ENCODE peak calls at places on chromosomes 2 and 18, in four cellular contexts. X, A, S and O are unnamed samples.

GRCh38 chr2:7333189-7333588 is 416.0 kb downstream of the RNF144A start:
- DNase-seq in A (no peak), S (no peak), X (no peak), O (no peak)

GRCh38 chr18:58396144-58396543 is 232.7 kb downstream of the ALPK2 start:
- DNase-seq in S (peak), A (no peak), X (peak), O (no peak)

GRCh38 chr2:12288048-12288447 is 428.7 kb upstream of the TRIB2 start:
- DNase-seq in A (no peak), X (no peak), S (no peak), O (no peak)

GRCh38 chr18:27685807-27686412 is 491.0 kb downstream of the CDH2 start:
- DNase-seq in X (no peak), A (no peak), S (peak), O (no peak)

GRCh38 chr2:105537466-105537865 is 138.6 kb upstream of the FHL2 start:
- DNase-seq in A (no peak), X (no peak), S (no peak), O (no peak)

GRCh38 chr2:28225472-28225915 is 167.2 kb upstream of the FOSL2 start:
- DNase-seq in S (no peak), A (no peak), X (no peak), O (no peak)

GRCh38 chr2:222241471-222241870 is 57.3 kb downstream of the PAX3 start:
- DNase-seq in S (no peak), X (no peak), A (no peak), O (no peak)

GRCh38 chr2:100745630-100746029 is 74.3 kb upstream of the NPAS2 start:
- DNase-seq in X (no peak), A (no peak), S (no peak), O (no peak)

GRCh38 chr2:233075966-233076339 is 15.8 kb downstream of the INPP5D start:
- DNase-seq in X (peak), A (no peak), S (peak), O (no peak)

GRCh38 chr2:200787351-200788128 is 24.2 kb upstream of the BZW1 start:
- DNase-seq in A (no peak), X (no peak), S (no peak), O (no peak)

GRCh38 chr2:129817175-129817574 is 162.3 kb upstream of the RAB6C start:
- DNase-seq in A (no peak), X (no peak), S (no peak), O (no peak)

GRCh38 chr2:24917086-24917485 is 3.0 kb downstream of the ADCY3 start:
- DNase-seq in X (peak), S (no peak), A (no peak), O (no peak)

GRCh38 chr2:46347649-46348280 is 50.6 kb downstream of the EPAS1 start:
- DNase-seq in S (no peak), X (no peak), A (no peak), O (peak)

GRCh38 chr2:41736105-41736567 is 311.7 kb upstream of the PKDCC start:
- DNase-seq in S (no peak), X (peak), A (no peak), O (peak)

GRCh38 chr2:120552079-120552478 is 183.6 kb upstream of the GLI2 start:
- DNase-seq in X (no peak), S (no peak), A (no peak), O (no peak)

GRCh38 chr2:120554625-120555032 is 181.0 kb upstream of the GLI2 start:
- DNase-seq in S (no peak), X (no peak), A (no peak), O (no peak)

GRCh38 chr2:120550893-120551446 is 184.7 kb upstream of the GLI2 start:
- DNase-seq in X (no peak), A (no peak), S (no peak), O (no peak)

GRCh38 chr2:120551540-120551939 is 184.1 kb upstream of the GLI2 start:
- DNase-seq in S (no peak), A (no peak), X (no peak), O (no peak)

DNA sequence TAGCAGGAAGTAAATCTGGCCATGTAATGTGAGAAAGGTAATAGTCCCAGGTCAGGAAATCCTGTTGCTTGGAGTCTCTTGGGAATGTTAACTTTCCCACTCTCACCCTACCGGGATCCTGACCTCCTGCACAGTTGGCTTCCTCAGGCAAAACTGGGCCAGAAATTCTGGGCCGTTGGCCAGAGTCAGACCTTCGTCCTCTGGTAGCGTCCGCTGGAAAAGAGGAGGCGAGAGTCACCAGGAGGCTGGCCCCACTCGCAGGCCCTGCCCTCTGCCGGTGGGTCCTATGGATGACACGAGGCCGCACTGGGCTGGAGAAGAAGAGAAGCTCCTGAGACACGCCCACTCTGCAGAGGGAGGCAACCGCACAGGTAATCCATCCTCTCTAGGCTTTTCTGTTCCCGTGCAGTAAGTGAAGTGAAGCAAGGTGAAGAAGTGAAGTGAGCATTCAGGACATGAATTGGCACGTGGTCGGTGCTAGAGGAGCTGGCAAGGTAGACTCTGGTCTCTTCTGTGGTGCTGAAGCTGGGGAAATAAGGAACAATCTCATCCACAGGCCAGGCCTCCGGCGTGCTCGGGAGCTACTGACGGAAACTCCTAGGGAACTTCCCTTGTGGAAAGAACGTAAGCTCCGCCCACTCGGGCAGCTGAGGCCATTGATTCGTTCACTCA is 182.7 kb upstream of the GLI2 start:
- DNase-seq in A (no peak), S (peak), X (peak), O (no peak)
- H3K4me3 ChIP-seq in A (no peak), S (no peak), X (no peak), O (no peak)

GRCh38 chr2:173990970-173991819 is 26.0 kb upstream of the SP3 start:
- DNase-seq in A (no peak), S (no peak), X (no peak), O (peak)

GRCh38 chr2:173989160-173989885 is 24.1 kb upstream of the SP3 start:
- DNase-seq in X (no peak), S (no peak), A (no peak), O (no peak)

GRCh38 chr2:173989886-173990744 is 24.9 kb upstream of the SP3 start:
- DNase-seq in S (no peak), X (no peak), A (no peak), O (no peak)

GRCh38 chr2:173996766-173997165 is 31.6 kb upstream of the SP3 start:
- DNase-seq in X (no peak), A (no peak), S (no peak), O (no peak)

GRCh38 chr2:173991857-173992588 is 26.9 kb upstream of the SP3 start:
- DNase-seq in X (no peak), A (no peak), S (no peak), O (no peak)
- H3K4me3 ChIP-seq in X (no peak), A (no peak), S (no peak), O (no peak)

GRCh38 chr2:73156539-73157124 is 43.9 kb upstream of the RAB11FIP5 start:
- DNase-seq in X (peak), A (peak), S (peak), O (no peak)
- H3K4me3 ChIP-seq in X (no peak), A (no peak), S (peak), O (no peak)

GRCh38 chr18:73715228-73715670 is 432.4 kb downstream of the FBXO15 start:
- DNase-seq in A (no peak), X (no peak), S (no peak), O (no peak)
- H3K4me3 ChIP-seq in A (no peak), X (no peak), S (no peak), O (no peak)

GRCh38 chr18:10453261-10453884 is 1.1 kb upstream of the APCDD1 start:
- DNase-seq in A (no peak), X (no peak), S (no peak), O (no peak)
- H3K4me3 ChIP-seq in A (no peak), X (no peak), S (no peak), O (no peak)

GRCh38 chr2:102522890-102523289 is 49.9 kb downstream of the SLC9A4 start:
- DNase-seq in A (peak), X (no peak), S (no peak), O (no peak)

GRCh38 chr2:102518170-102518569 is 45.1 kb downstream of the SLC9A4 start:
- DNase-seq in X (no peak), S (no peak), A (no peak), O (no peak)

GRCh38 chr2:102520801-102521200 is 47.8 kb downstream of the SLC9A4 start:
- DNase-seq in A (no peak), X (no peak), S (no peak), O (no peak)

GRCh38 chr2:102522169-102522568 is 49.1 kb downstream of the SLC9A4 start:
- DNase-seq in S (no peak), A (no peak), X (no peak), O (no peak)

GRCh38 chr2:102520009-102520408 is 47.0 kb downstream of the SLC9A4 start:
- DNase-seq in A (no peak), X (peak), S (peak), O (peak)
- H3K4me3 ChIP-seq in A (no peak), X (no peak), S (no peak), O (no peak)

DNA sequence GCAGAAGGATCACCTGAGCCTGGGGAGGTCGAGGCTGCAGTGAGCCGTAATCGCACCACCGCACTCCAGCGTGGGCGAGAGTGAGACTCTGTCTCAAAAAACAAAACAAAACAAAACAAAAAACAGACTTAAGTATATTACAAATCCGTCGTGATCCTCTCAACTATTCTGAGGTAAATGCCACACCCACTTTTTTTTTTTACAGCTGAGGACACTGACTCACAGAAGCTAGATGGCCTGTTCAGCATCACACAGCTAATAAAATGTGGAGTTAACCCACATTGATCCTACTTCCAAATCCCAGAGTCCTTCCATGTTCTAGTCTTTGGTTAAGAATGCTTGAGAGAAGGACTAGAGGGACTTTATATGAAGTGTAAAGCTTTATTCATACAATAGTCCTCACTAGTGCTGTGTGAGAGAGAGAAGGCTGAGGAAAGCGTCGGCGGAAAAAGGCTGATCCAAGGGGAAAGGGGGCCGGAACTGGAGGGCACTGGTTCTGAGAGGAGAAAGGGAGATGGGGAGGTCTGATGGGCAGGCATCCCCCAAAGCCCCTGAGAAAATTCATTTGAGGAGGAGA is 637 bp downstream of the RNF25 start:
- DNase-seq in S (no peak), X (peak), A (no peak), O (no peak)
- H3K4me3 ChIP-seq in S (peak), X (peak), A (peak), O (peak)